ENCODE peak calls at places on chromosomes 5 and 9, in ten cellular contexts. J, P, M, A, W, X, Q, G, Y and L are unnamed samples. For H3K36me3 and H3K4me1, the result is how much of the 10 kb centered on the place peaks cover.

GRCh38 chr5:133846478-133847226 is 121.8 kb downstream of the C5orf15 start:
- DNase-seq in J (no peak), P (no peak), M (no peak), A (peak), W (no peak), X (no peak), Q (no peak), G (no peak), Y (no peak), L (no peak)

GRCh38 chr9:70439991-70440706 is 25.7 kb upstream of the KLF9 start:
- DNase-seq in J (peak), P (no peak), M (no peak), A (no peak), W (no peak), X (no peak), Q (peak), G (no peak), Y (no peak), L (no peak)

GRCh38 chr5:10333154-10334006 is 20.1 kb upstream of the MARCHF6 start:
- DNase-seq in J (peak), P (peak), M (no peak), A (no peak), W (no peak), X (no peak), Q (peak), G (peak), Y (peak), L (no peak)

GRCh38 chr9:1995084-1995483 is 20.1 kb upstream of the SMARCA2 start:
- DNase-seq in J (no peak), P (no peak), M (no peak), A (no peak), W (no peak), X (no peak), Q (no peak), G (no peak), Y (no peak), L (no peak)

GRCh38 chr5:74655206-74655605 is 14.7 kb upstream of the ENC1 start:
- DNase-seq in J (no peak), P (no peak), M (no peak), A (no peak), W (no peak), X (no peak), Q (no peak), G (no peak), Y (no peak), L (no peak)

GRCh38 chr5:122849746-122850145 is 4.3 kb downstream of the SNX24 start:
- DNase-seq in J (no peak), P (peak), M (no peak), A (no peak), W (no peak), X (no peak), Q (peak), G (no peak), Y (no peak), L (no peak)

GRCh38 chr5:37838152-37838932 is 1.5 kb downstream of the GDNF start:
- DNase-seq in J (peak), P (peak), M (no peak), A (no peak), W (no peak), X (no peak), Q (peak), G (no peak), Y (no peak), L (no peak)

GRCh38 chr5:10682801-10683525 is 78.1 kb downstream of the DAP start:
- DNase-seq in J (no peak), P (no peak), M (no peak), A (no peak), W (no peak), X (no peak), Q (no peak), G (no peak), Y (no peak), L (no peak)

GRCh38 chr5:148748702-148749101 is 77.7 kb upstream of the ADRB2 start:
- DNase-seq in J (no peak), P (no peak), M (no peak), A (no peak), W (no peak), X (no peak), Q (no peak), G (no peak), Y (no peak), L (no peak)

GRCh38 chr9:121935744-121936143 is 157.4 kb downstream of the TTLL11 start:
- DNase-seq in J (no peak), P (no peak), M (no peak), A (no peak), W (no peak), X (no peak), Q (no peak), G (no peak), Y (no peak), L (no peak)

DNA sequence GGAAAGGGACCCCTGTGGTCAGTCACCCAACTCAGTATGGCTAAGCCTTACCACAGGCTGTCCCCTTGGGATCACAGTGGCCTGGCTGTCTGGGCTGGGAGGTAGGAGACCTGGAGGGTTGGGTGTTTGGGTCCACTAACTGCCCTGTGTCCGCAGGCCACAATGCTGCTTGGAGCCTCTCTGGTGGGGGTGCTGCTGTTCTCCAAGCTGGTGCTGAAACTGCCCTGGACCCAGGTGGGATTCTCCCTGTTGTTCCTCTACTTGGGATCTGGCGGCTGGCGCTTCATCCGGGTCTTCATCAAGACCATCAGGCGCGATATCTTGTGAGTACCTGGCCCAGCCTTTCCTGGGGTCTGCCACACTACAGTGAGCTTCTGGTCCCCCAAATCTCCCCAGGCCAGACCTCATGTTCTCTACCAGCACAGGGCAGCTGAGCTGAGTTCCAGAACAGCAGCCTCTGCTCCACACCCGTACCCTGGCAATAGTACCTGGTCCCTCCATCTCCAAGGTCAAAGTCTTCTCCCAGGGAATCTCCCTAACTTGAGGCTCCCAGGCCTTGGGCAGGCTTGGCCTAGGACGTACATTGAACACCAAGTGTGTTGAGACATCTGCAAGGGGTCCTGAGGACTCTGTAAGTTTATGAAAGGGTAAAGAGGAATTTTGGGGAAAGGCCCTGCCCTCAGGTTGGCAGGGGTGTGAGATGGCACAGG is 2.8 kb downstream of the SLC27A4 start:
- DNase-seq in J (no peak), P (no peak), M (no peak), A (no peak), W (no peak), X (no peak), Q (no peak), G (no peak), Y (no peak), L (no peak)
- H3K36me3 ChIP-seq in J (under half), P (under half), M (under half), A (under half), W (half or more), X (half or more), Q (under half), G (under half), Y (under half), L (under half)

GRCh38 chr5:170441385-170441784 is 52.2 kb upstream of the KCNMB1 start:
- DNase-seq in J (no peak), P (no peak), M (no peak), A (no peak), W (no peak), X (no peak), Q (no peak), G (peak), Y (no peak), L (no peak)
- H3K4me1 ChIP-seq in J (under half), P (under half), M (under half), A (under half), W (under half), X (under half), Q (under half), G (under half), Y (under half), L (under half)

GRCh38 chr9:99004115-99004514 is 60.4 kb downstream of the COL15A1 start:
- DNase-seq in J (no peak), P (no peak), M (no peak), A (no peak), W (no peak), X (no peak), Q (no peak), G (no peak), Y (no peak), L (no peak)
- H3K27ac ChIP-seq in J (no peak), P (no peak), M (no peak), A (no peak), W (no peak), X (no peak), Q (no peak), G (no peak), Y (no peak), L (no peak)

DNA sequence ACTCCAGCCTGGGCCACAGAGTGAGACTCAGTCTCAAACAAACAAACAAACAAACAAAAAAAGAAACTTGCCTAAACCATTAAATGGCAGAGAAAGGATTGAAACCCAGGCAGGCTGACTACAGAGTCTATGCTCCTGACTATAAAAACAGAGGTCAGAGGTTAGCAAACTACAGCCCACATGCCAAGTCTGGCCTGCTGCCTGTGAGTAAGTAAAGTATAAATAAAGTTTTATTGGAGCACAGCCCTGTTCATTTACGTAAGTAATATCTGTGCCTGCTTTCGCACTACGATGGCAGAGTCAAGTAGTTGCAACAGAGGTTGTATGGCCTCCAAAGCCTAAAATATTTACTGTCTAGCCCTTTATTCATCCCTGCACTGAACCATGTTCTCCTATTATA is 11.6 kb downstream of the POLR1E start:
- DNase-seq in J (no peak), P (no peak), M (no peak), A (no peak), W (no peak), X (no peak), Q (no peak), G (no peak), Y (no peak), L (no peak)
- H3K36me3 ChIP-seq in J (half or more), P (under half), M (half or more), A (half or more), W (half or more), X (half or more), Q (under half), G (under half), Y (half or more), L (under half)

GRCh38 chr5:67222243-67223033 is 25.8 kb upstream of the CD180 start:
- DNase-seq in J (no peak), P (no peak), M (no peak), A (no peak), W (no peak), X (no peak), Q (no peak), G (no peak), Y (no peak), L (no peak)
- H3K4me1 ChIP-seq in J (under half), P (under half), M (under half), A (under half), W (under half), X (under half), Q (under half), G (under half), Y (half or more), L (under half)

GRCh38 chr5:40503438-40503837 is 176.3 kb upstream of the PTGER4 start:
- DNase-seq in J (peak), P (no peak), M (peak), A (no peak), W (no peak), X (no peak), Q (no peak), G (peak), Y (no peak), L (no peak)
- H3K27ac ChIP-seq in J (no peak), P (no peak), M (peak), A (no peak), W (no peak), X (no peak), Q (no peak), G (peak), Y (no peak), L (no peak)

DNA sequence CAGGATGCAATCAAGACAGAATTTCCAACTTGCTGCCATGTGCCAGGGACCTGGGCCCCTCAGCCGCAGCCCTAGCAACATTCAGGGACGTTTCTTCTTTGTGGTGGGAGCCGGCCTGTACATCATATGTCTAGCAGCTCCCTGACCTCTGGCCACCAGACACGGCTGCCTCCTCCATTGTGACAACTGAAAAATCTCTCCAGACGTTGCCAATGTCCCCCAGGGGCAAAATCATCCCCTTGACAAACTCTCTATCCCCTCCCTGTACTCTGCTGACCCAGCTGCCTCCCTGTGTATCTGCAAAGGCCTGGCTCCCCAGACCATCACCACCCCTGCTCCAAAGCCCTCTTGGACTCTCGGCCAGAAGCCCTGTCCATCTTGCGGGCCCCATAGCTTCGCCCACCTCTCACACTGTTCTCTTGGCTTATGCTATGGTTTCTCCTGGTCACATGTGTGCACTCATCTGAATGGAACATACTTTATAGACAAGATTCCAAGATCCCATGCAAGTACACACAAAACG is 40.8 kb downstream of the BICD2 start:
- DNase-seq in J (no peak), P (no peak), M (no peak), A (no peak), W (no peak), X (no peak), Q (no peak), G (no peak), Y (no peak), L (no peak)
- H3K36me3 ChIP-seq in J (half or more), P (under half), M (half or more), A (half or more), W (half or more), X (half or more), Q (under half), G (half or more), Y (half or more), L (under half)